ENCODE peak calls at places on chromosomes 1 and 21, in eight cellular contexts. P, X, T, Z, F, O, Y and H are unnamed samples.

GRCh38 chr21:37374026-37374425 is 7.5 kb downstream of the DYRK1A start:
- ATAC-seq in P (no peak), X (no peak), T (no peak), Z (no peak), F (no peak), O (no peak), Y (no peak), H (no peak)

GRCh38 chr1:15168479-15168878 is 14.9 kb downstream of the TMEM51 start:
- ATAC-seq in P (peak; percentile 77), X (no peak), T (peak; percentile 62), Z (no peak), F (peak; percentile 82), O (no peak), Y (peak; percentile 83), H (no peak)

GRCh38 chr1:38476111-38476783 is 383.3 kb downstream of the RRAGC start:
- ATAC-seq in P (peak; percentile 69), X (no peak), T (peak; percentile 18), Z (no peak), F (peak; percentile 8), O (no peak), Y (no peak), H (no peak)

GRCh38 chr1:115409853-115410150 is 71.8 kb upstream of the NGF start:
- ATAC-seq in P (no peak), X (no peak), T (no peak), Z (peak; percentile 51), F (no peak), O (no peak), Y (peak; percentile 64), H (no peak)

GRCh38 chr1:87224209-87224608 is 104.5 kb upstream of the LMO4 start:
- ATAC-seq in P (no peak), X (no peak), T (no peak), Z (no peak), F (peak; percentile 68), O (no peak), Y (peak; percentile 74), H (no peak)

GRCh38 chr1:202017385-202018225 is 7.2 kb downstream of the ELF3 start:
- ATAC-seq in P (peak; percentile 63), X (no peak), T (peak; percentile 13), Z (no peak), F (peak; percentile 10), O (no peak), Y (no peak), H (no peak)

GRCh38 chr1:192608671-192609070 is 27.3 kb upstream of the RGS13 start:
- ATAC-seq in P (no peak), X (no peak), T (no peak), Z (no peak), F (peak; percentile 7), O (no peak), Y (no peak), H (no peak)

GRCh38 chr1:233672732-233673131 is 58.8 kb downstream of the KCNK1 start:
- ATAC-seq in P (no peak), X (no peak), T (no peak), Z (no peak), F (no peak), O (no peak), Y (no peak), H (no peak)

GRCh38 chr1:54361342-54361741 is 44.9 kb downstream of the SSBP3 start:
- ATAC-seq in P (no peak), X (no peak), T (no peak), Z (no peak), F (no peak), O (no peak), Y (peak; percentile 41), H (no peak)